ENCODE peak calls at places on chromosomes 13 and 19, in nine cellular contexts. K is testis; G is fibroblast of mammary gland; T is CD8-positive, alpha-beta T cell; R is endothelial cell; Z is ovary; O is tibial artery; X is heart right ventricle; Q is HFFc6. E is an unnamed sample.

GRCh38 chr19:17576758-17577532 is 21.5 kb downstream of the COLGALT1 start:
- DNase-seq in R (no peak), Q (no peak), K (peak), G (peak), T (no peak), X (no peak), O (no peak), Z (peak), E (peak)

GRCh38 chr13:95676100-95676774 is 702 bp upstream of the DNAJC3 start:
- DNase-seq in R (peak), Q (peak), O (no peak), K (peak), T (peak), X (peak), Z (no peak), G (peak), E (no peak)

GRCh38 chr19:53509845-53510244 is 28.1 kb upstream of the ZNF331 start:
- DNase-seq in R (no peak), X (no peak), K (no peak), O (no peak), Q (no peak), T (no peak), G (no peak), Z (no peak), E (no peak)

GRCh38 chr19:39355253-39355652 is 13.0 kb downstream of the SAMD4B start:
- DNase-seq in G (no peak), O (no peak), R (no peak), X (no peak), T (no peak), Z (no peak), K (no peak), Q (no peak), E (no peak)

GRCh38 chr13:112894423-112894672 is 74.7 kb upstream of the MCF2L start:
- DNase-seq in R (no peak), O (no peak), Q (no peak), G (no peak), Z (no peak), X (no peak), T (no peak), K (no peak), E (no peak)

GRCh38 chr13:74647991-74648390 is 513.8 kb upstream of the KLF12 start:
- DNase-seq in T (no peak), R (no peak), K (no peak), G (no peak), Z (no peak), X (no peak), O (no peak), Q (no peak), E (no peak)

GRCh38 chr19:31387662-31388175 is 38.5 kb upstream of the TSHZ3 start:
- DNase-seq in O (no peak), R (no peak), K (no peak), Z (no peak), X (no peak), G (no peak), T (no peak), Q (no peak), E (no peak)

GRCh38 chr13:97212540-97213146 is 9.5 kb upstream of the MBNL2 start:
- DNase-seq in G (peak), R (peak), K (peak), O (no peak), T (no peak), Q (peak), X (no peak), Z (no peak), E (no peak)

GRCh38 chr19:48487544-48487943 is 18.4 kb downstream of the CYTH2 start:
- DNase-seq in G (no peak), R (no peak), K (no peak), Z (no peak), X (no peak), O (no peak), T (no peak), Q (no peak), E (no peak)

GRCh38 chr19:5803441-5803751 is 1.5 kb upstream of the NRTN start:
- DNase-seq in T (no peak), R (no peak), X (no peak), K (no peak), O (no peak), G (no peak), Q (no peak), Z (no peak), E (no peak)

GRCh38 chr13:102128216-102128800 is 273.5 kb downstream of the FGF14 start:
- DNase-seq in Z (no peak), X (no peak), R (no peak), O (no peak), G (peak), T (no peak), Q (no peak), K (no peak), E (no peak)

GRCh38 chr13:47798906-47799305 is 202.2 kb downstream of the SUCLA2 start:
- DNase-seq in T (no peak), K (no peak), Q (no peak), O (no peak), R (no peak), X (no peak), Z (no peak), G (peak), E (no peak)
- TF ChIP-seq CTCF in T (no peak), K (no peak), Q (peak), O (no peak), R (no peak), X (peak), Z (no peak), G (peak), E (no peak)

GRCh38 chr13:27338816-27339215 is 68.2 kb downstream of the RASL11A start:
- DNase-seq in G (no peak), Z (no peak), R (peak), X (no peak), K (no peak), T (no peak), O (no peak), Q (no peak), E (peak)
- TF ChIP-seq CTCF in G (peak), Z (no peak), R (no peak), X (no peak), K (no peak), T (no peak), O (no peak), Q (peak), E (no peak)

GRCh38 chr19:58307736-58308135 is 2.6 kb downstream of the ERVK3-1 start:
- DNase-seq in Q (no peak), K (no peak), O (no peak), X (no peak), R (no peak), G (no peak), Z (no peak), T (no peak), E (no peak)

GRCh38 chr19:58304748-58305064 is 471 bp upstream of the ERVK3-1 start:
- DNase-seq in T (no peak), Q (no peak), R (no peak), K (no peak), X (no peak), O (no peak), Z (no peak), G (no peak), E (no peak)

GRCh38 chr19:58304255-58304654 is 922 bp upstream of the ERVK3-1 start:
- DNase-seq in Z (no peak), T (no peak), K (no peak), X (no peak), R (no peak), O (no peak), Q (no peak), G (no peak), E (no peak)

GRCh38 chr19:58305932-58306323 is 751 bp downstream of the ERVK3-1 start:
- DNase-seq in O (no peak), Q (no peak), Z (no peak), X (no peak), G (peak), T (no peak), R (no peak), K (no peak), E (no peak)

DNA sequence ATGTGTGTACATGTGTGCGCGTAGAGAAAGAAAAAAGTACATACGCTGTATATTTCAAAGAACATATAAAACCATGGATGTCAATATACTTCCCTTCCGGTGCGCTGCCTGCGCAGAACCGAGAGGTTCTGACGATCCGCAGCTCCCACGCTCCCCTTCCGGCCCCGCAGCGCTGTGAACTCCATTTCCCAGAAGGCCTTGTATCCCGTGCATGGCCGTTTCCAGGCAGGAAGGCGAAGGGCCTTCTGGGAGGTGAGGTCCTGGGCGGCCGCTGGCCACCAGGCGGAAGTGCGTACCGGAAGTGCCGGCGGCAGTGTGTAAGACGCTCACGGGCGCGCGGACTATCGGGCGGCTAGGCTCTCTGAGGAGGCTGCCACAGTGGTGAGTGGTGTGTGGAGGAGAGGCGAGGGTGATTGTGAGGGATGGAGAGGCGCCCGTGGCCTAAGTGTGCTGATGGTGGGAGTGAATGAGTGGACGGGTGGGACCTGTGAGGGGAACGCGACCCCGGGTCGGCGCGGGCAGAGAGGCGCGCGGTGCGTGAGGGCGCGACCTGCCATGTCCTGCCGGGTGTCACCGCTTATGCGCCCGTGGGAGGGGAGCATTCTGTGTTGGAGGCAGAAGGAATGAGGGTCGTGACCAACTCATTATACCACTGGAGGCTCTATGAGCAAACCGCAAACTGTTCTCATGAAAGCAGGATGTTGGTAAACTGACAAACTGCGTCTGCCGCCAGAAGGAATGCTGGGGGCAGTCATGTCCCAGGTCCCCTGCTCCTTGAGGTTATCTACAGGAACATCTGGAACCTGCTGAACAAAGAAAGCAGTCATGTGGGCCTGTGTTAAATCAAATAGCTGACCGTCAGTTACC is at the start of gene ERVK3-1:
- DNase-seq in O (peak), Q (peak), K (peak), X (peak), G (peak), T (peak), Z (peak), R (peak), E (peak)
- TF ChIP-seq CTCF in O (peak), Q (peak), K (peak), X (peak), G (no peak), T (no peak), Z (peak), R (no peak), E (peak)

DNA sequence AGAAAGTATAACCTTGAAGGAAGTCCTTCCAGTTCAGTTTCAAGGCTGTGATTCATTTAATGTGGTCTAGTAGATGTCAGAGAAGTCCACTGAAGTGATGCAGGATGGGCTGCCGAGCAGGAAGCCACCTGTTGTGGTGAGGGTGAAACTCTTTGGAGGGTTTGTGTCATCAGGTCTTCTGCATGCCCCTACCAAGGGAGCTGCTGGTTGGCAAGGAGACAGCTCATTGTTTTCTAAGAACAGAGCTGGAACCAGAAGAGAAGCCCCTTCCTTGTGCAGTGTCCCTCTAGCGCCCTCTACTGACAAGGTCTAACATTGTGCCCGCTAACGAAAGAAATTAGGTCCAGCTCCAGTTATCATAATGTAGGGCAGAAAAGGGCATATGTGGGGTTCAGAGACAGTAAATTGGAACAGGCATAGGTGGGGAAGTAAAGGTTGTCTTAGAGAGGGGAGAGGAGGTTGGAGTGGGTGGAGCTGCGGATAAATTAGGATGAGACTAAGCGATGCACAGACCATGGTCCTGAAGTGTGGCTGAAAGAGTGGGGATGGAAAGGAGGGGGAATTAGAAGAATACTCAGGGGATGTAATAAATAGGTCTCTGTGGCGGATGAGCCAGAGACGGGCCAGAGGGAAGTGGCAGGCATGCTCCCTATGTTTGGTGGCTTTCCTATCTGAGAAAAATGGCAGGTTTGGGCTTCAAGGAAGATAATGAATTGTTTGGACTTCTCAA is 123.2 kb downstream of the OLFM4 start:
- DNase-seq in Z (no peak), R (peak), G (peak), T (no peak), K (peak), O (peak), X (peak), Q (no peak), E (peak)
- TF ChIP-seq CTCF in Z (no peak), R (peak), G (peak), T (no peak), K (peak), O (peak), X (peak), Q (peak), E (peak)

GRCh38 chr13:42835012-42835411 is 53.6 kb downstream of the FAM216B start:
- DNase-seq in Z (no peak), Q (no peak), O (no peak), G (peak), X (no peak), T (no peak), K (no peak), R (no peak), E (no peak)

GRCh38 chr13:42832341-42833153 is 51.2 kb downstream of the FAM216B start:
- DNase-seq in T (no peak), O (no peak), Q (peak), K (no peak), R (no peak), G (peak), X (peak), Z (peak), E (no peak)

GRCh38 chr13:42836930-42837329 is 55.5 kb downstream of the FAM216B start:
- DNase-seq in K (peak), Q (peak), Z (no peak), T (no peak), O (no peak), R (no peak), G (peak), X (peak), E (no peak)
- TF ChIP-seq CTCF in K (no peak), Q (peak), Z (no peak), T (no peak), O (no peak), R (no peak), G (peak), X (peak), E (no peak)

GRCh38 chr19:55339225-55340143 is at the start of gene KMT5C:
- DNase-seq in K (peak), R (peak), G (peak), Z (peak), O (peak), Q (peak), X (peak), T (peak), E (peak)
- TF ChIP-seq CTCF in K (peak), R (no peak), G (peak), Z (peak), O (peak), Q (peak), X (peak), T (no peak), E (no peak)

GRCh38 chr13:82739881-82740280 is 1142.4 kb downstream of the SLITRK1 start:
- DNase-seq in X (no peak), T (no peak), K (no peak), O (no peak), Z (no peak), G (peak), R (no peak), Q (peak), E (no peak)
- TF ChIP-seq CTCF in X (no peak), T (no peak), K (no peak), O (no peak), Z (no peak), G (peak), R (no peak), Q (peak), E (no peak)